ENCODE peak calls at places on chromosomes 2 and 18, in nine cellular contexts. K, W, U, P, M, S, D, R and T are unnamed samples. For H3K4me1 and H3K9me3, the result is how much of the 10 kb centered on the place peaks cover.

GRCh38 chr2:61726456-61727209 is 127.2 kb downstream of the FAM161A start:
- DNase-seq in K (no peak), W (no peak), U (no peak), P (no peak), M (no peak), S (peak), D (no peak), R (no peak), T (no peak)

GRCh38 chr2:213152065-213152794 is 818 bp upstream of the IKZF2 start:
- DNase-seq in K (peak), W (peak), U (peak), P (peak), M (peak), S (peak), D (peak), R (peak), T (peak)

GRCh38 chr2:185291035-185291647 is 447.5 kb upstream of the FSIP2 start:
- DNase-seq in K (peak), W (peak), U (no peak), P (no peak), M (no peak), S (peak), D (peak), R (no peak), T (no peak)

GRCh38 chr2:14907014-14907612 is 274.6 kb downstream of the LRATD1 start:
- DNase-seq in K (no peak), W (peak), U (no peak), P (no peak), M (no peak), S (no peak), D (no peak), R (no peak), T (no peak)

GRCh38 chr18:48405108-48405507 is 4.1 kb downstream of the ZBTB7C start:
- DNase-seq in K (peak), W (no peak), U (no peak), P (no peak), M (no peak), S (no peak), D (peak), R (peak), T (no peak)

GRCh38 chr18:10839401-10839800 is 310.0 kb downstream of the PIEZO2 start:
- DNase-seq in K (no peak), W (no peak), U (no peak), P (no peak), M (no peak), S (no peak), D (no peak), R (no peak), T (no peak)

GRCh38 chr2:142796161-142796560 is 81.3 kb upstream of the KYNU start:
- DNase-seq in K (no peak), W (no peak), U (no peak), P (no peak), M (no peak), S (no peak), D (peak), R (no peak), T (no peak)

GRCh38 chr2:146853741-146854444 is 990.9 kb upstream of the ACVR2A start:
- DNase-seq in K (peak), W (no peak), U (no peak), P (no peak), M (no peak), S (no peak), D (no peak), R (no peak), T (no peak)

GRCh38 chr2:35081001-35081628 is 1274.5 kb upstream of the CRIM1 start:
- DNase-seq in K (peak), W (no peak), U (no peak), P (no peak), M (no peak), S (no peak), D (peak), R (no peak), T (no peak)

GRCh38 chr2:237092920-237093781 is 7.5 kb downstream of the COPS8 start:
- DNase-seq in K (peak), W (no peak), U (no peak), P (no peak), M (no peak), S (no peak), D (peak), R (peak), T (no peak)

GRCh38 chr18:59715445-59715844 is 18.2 kb upstream of the CCBE1 start:
- DNase-seq in K (peak), W (no peak), U (no peak), P (no peak), M (no peak), S (no peak), D (peak), R (no peak), T (no peak)

GRCh38 chr2:65387017-65387416 is 45.4 kb downstream of the SPRED2 start:
- DNase-seq in K (no peak), W (no peak), U (no peak), P (no peak), M (no peak), S (no peak), D (no peak), R (no peak), T (no peak)

GRCh38 chr2:82789886-82790276 is 1669.2 kb downstream of the SUCLG1 start:
- DNase-seq in K (no peak), W (no peak), U (no peak), P (no peak), M (no peak), S (no peak), D (peak), R (no peak), T (no peak)

GRCh38 chr2:237229905-237230304 is 144.2 kb downstream of the COPS8 start:
- DNase-seq in K (no peak), W (no peak), U (no peak), P (no peak), M (no peak), S (no peak), D (no peak), R (no peak), T (no peak)

GRCh38 chr2:219475697-219476604 is 22.7 kb upstream of the GMPPA start:
- DNase-seq in K (peak), W (peak), U (peak), P (no peak), M (peak), S (peak), D (peak), R (no peak), T (no peak)

GRCh38 chr2:179592167-179592936 is 269.1 kb downstream of the ZNF385B start:
- DNase-seq in K (peak), W (no peak), U (no peak), P (no peak), M (no peak), S (no peak), D (no peak), R (no peak), T (no peak)

GRCh38 chr2:32735370-32735769 is 107.5 kb downstream of the TTC27 start:
- DNase-seq in K (peak), W (no peak), U (no peak), P (no peak), M (no peak), S (no peak), D (no peak), R (no peak), T (no peak)

GRCh38 chr2:47232738-47233415 is 77.8 kb upstream of the STPG4 start:
- DNase-seq in K (peak), W (no peak), U (no peak), P (no peak), M (no peak), S (no peak), D (no peak), R (peak), T (no peak)

GRCh38 chr18:7940976-7941375 is 373.9 kb downstream of the PTPRM start:
- DNase-seq in K (no peak), W (no peak), U (no peak), P (no peak), M (no peak), S (no peak), D (no peak), R (no peak), T (no peak)

DNA sequence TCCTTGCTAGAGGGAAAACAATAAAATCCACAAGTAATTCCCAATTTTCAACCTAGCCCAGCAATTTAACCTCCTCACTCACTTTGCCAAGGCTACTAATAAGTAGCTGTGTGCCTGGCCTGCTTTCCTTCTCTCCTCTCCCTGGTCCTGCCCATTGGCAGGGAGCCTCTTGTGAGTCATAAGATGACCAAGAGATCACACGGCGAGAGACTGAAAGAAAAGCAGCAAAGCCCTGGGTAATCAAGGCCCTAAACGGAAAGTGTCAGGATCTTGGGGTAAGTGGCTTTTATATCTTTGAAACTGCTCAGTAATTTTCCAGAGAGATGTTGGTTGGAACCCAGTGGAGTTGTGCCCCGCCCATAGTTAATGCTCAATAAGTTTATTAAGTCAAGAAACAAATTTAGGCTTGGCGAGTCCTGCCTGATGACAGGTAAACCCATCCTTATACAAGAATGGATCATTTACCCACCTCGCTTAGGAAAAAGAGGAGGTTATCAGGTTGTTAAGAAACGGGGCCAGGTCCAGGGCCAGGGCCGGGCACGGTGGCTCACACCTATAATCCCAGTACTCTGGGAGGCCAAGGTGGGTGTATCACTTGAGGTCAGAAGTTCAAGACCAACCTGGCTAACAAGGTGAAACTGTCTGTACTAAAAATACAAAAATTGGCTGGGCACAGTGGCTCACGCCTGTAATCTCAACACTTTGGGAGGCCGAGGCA is 10.0 kb upstream of the ADAM17 start:
- DNase-seq in K (peak), W (peak), U (peak), P (peak), M (peak), S (no peak), D (peak), R (peak), T (peak)
- H3K4me3 ChIP-seq in K (no peak), W (no peak), U (no peak), P (peak), M (peak), S (no peak), D (no peak), R (no peak), T (peak)

GRCh38 chr18:55586841-55587240 is 1.2 kb downstream of the TCF4 start:
- DNase-seq in K (peak), W (no peak), U (no peak), P (no peak), M (no peak), S (no peak), D (peak), R (no peak), T (no peak)

GRCh38 chr18:55588001-55588875 is at the start of gene TCF4:
- DNase-seq in K (peak), W (peak), U (peak), P (no peak), M (peak), S (peak), D (peak), R (no peak), T (no peak)

GRCh38 chr18:55587341-55588000 is 521 bp downstream of the TCF4 start:
- DNase-seq in K (peak), W (no peak), U (peak), P (no peak), M (peak), S (peak), D (peak), R (no peak), T (no peak)

GRCh38 chr18:55585050-55585449 is 2.9 kb downstream of the TCF4 start:
- DNase-seq in K (no peak), W (no peak), U (no peak), P (no peak), M (no peak), S (no peak), D (no peak), R (no peak), T (no peak)

DNA sequence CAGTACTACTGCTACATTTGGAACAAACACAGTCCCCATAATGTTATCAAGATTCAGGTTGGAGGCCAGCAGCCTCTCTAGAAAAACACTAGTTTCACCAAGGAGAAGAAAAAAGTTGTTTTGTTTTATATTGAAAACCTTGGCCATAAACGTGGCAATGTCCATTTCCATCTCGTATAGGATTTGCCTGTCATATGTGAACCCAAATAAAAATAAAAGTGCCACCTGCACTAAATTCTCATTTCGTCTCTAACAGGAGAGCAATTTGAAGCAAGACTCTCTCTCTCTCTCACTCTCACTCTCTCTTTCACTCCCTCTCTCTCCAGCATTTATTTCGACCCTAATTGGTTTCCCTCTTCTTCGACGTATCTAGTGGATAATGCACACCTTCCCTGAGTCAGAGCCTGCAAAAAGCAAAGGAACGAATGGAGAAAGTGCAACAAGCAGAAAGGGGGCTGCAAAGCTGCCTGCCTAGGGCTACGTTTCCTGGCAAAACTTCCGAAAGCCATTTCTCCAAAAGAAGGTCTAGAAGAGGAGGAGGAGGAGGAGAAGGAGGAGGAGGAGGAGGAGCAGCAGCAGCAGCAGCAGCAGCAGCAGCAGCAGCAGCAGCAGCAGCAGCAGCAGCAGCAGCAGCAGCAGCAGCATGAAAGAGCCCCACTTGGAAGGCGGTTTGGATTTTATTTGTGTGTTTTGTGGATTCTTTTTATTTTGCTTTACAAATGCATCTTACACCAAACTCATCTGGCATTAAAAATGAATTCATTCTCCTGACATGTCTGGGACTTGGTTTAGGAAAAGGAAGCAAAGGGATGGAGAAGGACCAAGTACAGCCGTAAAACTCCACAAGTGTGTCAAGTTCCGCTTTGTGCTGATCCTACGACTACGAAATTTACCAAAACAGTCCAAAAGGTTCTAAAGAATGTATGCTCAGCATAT is 2.1 kb downstream of the TCF4 start:
- DNase-seq in K (peak), W (no peak), U (peak), P (no peak), M (no peak), S (no peak), D (peak), R (no peak), T (no peak)
- H3K4me1 ChIP-seq in K (under half), W (under half), U (under half), P (under half), M (under half), S (under half), D (under half), R (under half), T (under half)

DNA sequence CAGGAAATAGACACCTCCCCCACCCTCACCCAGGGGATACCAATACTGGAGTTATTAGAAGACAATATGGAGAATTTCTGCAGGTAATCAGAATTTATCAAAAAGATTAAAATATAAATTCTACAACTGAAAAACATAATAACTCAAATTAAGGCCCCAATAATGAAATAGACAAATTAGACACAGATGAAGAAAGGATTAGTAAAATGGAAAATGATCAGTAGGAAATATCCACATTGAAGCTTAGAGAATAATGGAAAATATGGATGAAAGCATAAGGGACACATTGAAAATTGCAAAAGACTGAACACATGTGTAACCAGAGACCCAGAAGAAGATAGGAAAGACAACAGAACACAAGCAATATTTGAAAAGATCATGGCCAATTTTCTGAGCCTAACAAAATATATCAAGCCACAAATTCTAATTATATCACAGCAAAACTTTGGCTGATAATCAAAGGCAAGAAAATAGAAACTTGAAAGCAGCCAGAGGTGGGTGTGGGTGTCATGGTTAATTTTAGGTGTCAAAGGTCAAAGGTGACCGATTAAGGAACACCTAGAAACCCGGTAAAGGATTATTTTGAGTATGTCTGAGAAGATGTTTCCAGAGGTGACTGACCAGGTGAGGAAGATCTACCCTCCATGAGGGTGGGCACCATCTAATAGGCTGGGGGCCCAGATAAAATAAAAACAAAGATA is 28.2 kb downstream of the BOK start:
- DNase-seq in K (no peak), W (no peak), U (no peak), P (no peak), M (no peak), S (no peak), D (no peak), R (no peak), T (no peak)
- H3K9me3 ChIP-seq in K (under half), W (under half), U (under half), P (under half), M (under half), S (under half), D (under half), R (under half), T (under half)

DNA sequence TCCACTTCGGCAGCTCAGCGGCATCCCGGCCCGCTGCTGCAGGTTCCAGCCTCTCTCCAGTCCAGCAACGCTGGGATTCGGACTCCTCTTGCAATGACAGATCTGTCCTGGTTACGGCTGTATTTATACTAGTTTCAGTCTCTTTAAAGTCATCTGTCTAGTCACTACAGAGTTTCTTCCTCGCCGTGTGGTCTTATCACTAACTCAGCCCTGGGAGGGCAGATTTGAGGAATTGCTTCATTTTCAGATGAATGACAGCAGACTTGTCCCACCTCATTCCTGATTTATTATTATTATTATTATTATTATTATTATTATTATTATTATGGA is 2.2 kb downstream of the KLHL29 start:
- DNase-seq in K (no peak), W (no peak), U (no peak), P (no peak), M (no peak), S (no peak), D (no peak), R (no peak), T (no peak)
- H3K4me3 ChIP-seq in K (peak), W (peak), U (peak), P (peak), M (peak), S (peak), D (peak), R (peak), T (peak)

DNA sequence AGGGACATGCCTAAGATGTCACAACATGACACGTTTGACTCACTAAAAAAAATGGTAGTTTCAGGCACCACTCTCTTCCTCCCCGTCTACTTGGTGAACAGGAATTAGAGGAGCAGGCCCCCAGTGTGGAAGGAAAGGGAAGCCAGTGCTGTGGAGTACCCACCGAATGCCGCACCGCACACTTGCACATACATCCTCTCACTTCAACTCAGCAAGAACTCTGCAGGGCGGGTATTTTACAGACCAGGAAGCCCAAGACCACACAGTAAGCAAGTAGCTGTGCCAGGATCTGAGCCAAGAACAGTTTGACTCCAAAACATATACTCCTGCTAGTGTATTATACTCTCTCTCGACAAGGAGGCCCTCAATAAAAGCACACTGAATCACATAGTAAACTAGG is 69.8 kb downstream of the BCL2 start:
- DNase-seq in K (no peak), W (no peak), U (no peak), P (no peak), M (no peak), S (no peak), D (peak), R (no peak), T (no peak)
- H3K4me1 ChIP-seq in K (under half), W (under half), U (under half), P (under half), M (under half), S (under half), D (under half), R (under half), T (under half)

GRCh38 chr18:78913830-78914585 is 65.6 kb upstream of the SALL3 start:
- DNase-seq in K (no peak), W (no peak), U (no peak), P (no peak), M (no peak), S (no peak), D (no peak), R (no peak), T (no peak)

GRCh38 chr18:78914586-78914935 is 65.1 kb upstream of the SALL3 start:
- DNase-seq in K (no peak), W (no peak), U (no peak), P (no peak), M (no peak), S (no peak), D (no peak), R (no peak), T (no peak)

GRCh38 chr18:78912862-78913261 is 66.8 kb upstream of the SALL3 start:
- DNase-seq in K (no peak), W (no peak), U (no peak), P (no peak), M (no peak), S (no peak), D (no peak), R (no peak), T (no peak)

GRCh38 chr18:78913395-78913794 is 66.2 kb upstream of the SALL3 start:
- DNase-seq in K (no peak), W (no peak), U (no peak), P (no peak), M (no peak), S (no peak), D (no peak), R (no peak), T (no peak)

DNA sequence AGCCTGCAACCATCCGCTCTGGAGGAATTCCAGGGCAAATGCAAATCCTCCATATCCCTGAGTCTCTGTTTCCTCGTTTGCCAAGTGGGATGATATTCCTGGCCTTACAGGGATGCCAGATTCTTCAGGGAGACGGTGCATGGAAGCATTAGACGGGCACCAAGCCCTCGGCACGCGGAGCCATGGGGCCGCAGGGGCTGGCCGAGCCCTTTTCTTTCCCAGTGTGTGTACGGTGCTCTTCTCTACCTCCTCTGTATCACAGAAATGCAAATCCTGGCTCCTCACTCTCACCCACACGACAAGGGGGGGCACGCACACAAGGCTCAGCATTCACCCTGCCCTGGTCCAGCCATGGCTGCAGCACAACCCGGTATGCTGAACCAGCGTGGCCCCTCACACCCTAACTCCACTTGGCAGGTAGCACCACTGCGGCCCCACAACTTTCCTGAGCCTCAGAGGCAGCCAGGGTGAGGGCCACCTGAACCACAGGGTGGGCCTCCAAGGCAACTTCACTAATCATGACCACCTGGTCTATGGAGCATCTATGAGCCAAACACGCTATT is 64.1 kb upstream of the SALL3 start:
- DNase-seq in K (no peak), W (no peak), U (no peak), P (no peak), M (no peak), S (no peak), D (no peak), R (no peak), T (no peak)
- H3K9me3 ChIP-seq in K (under half), W (under half), U (under half), P (under half), M (under half), S (under half), D (under half), R (under half), T (under half)